ENCODE peak calls at places on chromosomes 1 and 21, in eight cellular contexts. B, C, L, P, N, R, G and H are unnamed samples.

GRCh38 chr1:199297901-199298300 is 659.1 kb downstream of the PTPRC start:
- DNase-seq in C (no peak), G (no peak), B (no peak), R (no peak), P (no peak), N (no peak), L (no peak), H (peak)

GRCh38 chr21:45078877-45079281 is 4.5 kb downstream of the ADARB1 start:
- DNase-seq in C (peak), P (no peak), N (no peak), G (no peak), R (no peak), L (no peak), B (no peak), H (peak)

GRCh38 chr1:230745071-230745470 is 2.1 kb upstream of the CAPN9 start:
- DNase-seq in P (no peak), G (no peak), C (no peak), N (no peak), B (no peak), L (no peak), R (no peak), H (no peak)

GRCh38 chr1:228833911-228834631 is 98.8 kb downstream of the RHOU start:
- DNase-seq in N (no peak), B (no peak), L (no peak), G (no peak), R (no peak), C (no peak), P (no peak), H (no peak)

GRCh38 chr1:27624467-27625233 is 10.3 kb downstream of the FGR start:
- DNase-seq in N (no peak), R (no peak), B (no peak), L (no peak), G (no peak), P (no peak), C (no peak), H (no peak)

GRCh38 chr1:22212400-22213233 is 69.7 kb upstream of the WNT4 start:
- DNase-seq in C (no peak), L (no peak), B (no peak), R (no peak), G (no peak), P (no peak), N (no peak), H (no peak)

GRCh38 chr21:42312626-42313104 is 2.5 kb downstream of the TFF3 start:
- DNase-seq in P (no peak), L (no peak), G (no peak), C (no peak), N (no peak), B (no peak), R (no peak), H (no peak)

GRCh38 chr1:41102653-41103052 is 81.1 kb upstream of the SLFNL1 start:
- DNase-seq in L (no peak), R (no peak), C (no peak), N (no peak), P (no peak), B (no peak), G (no peak), H (no peak)

GRCh38 chr1:210647406-210648333 is 319.0 kb downstream of the HHAT start:
- DNase-seq in C (peak), B (no peak), N (no peak), R (no peak), G (no peak), L (no peak), P (no peak), H (peak)

GRCh38 chr21:14526816-14527689 is 19.1 kb downstream of the SAMSN1 start:
- DNase-seq in P (no peak), B (no peak), N (peak), C (no peak), G (no peak), L (no peak), R (no peak), H (no peak)

GRCh38 chr1:92105546-92106081 is 25.5 kb downstream of the BTBD8 start:
- DNase-seq in N (no peak), B (no peak), G (no peak), P (no peak), L (no peak), C (no peak), R (no peak), H (no peak)

GRCh38 chr1:162279099-162279498 is 97.6 kb downstream of the SPATA46 start:
- DNase-seq in L (no peak), R (peak), N (no peak), G (no peak), C (no peak), B (no peak), P (no peak), H (no peak)

GRCh38 chr1:202255343-202255742 is 61.7 kb downstream of the LGR6 start:
- DNase-seq in N (no peak), C (no peak), L (no peak), P (no peak), B (no peak), R (no peak), G (no peak), H (no peak)

GRCh38 chr1:11736746-11737639 is 1.1 kb downstream of the AGTRAP start:
- DNase-seq in P (peak), R (no peak), L (no peak), N (no peak), C (peak), G (peak), B (peak), H (peak)

GRCh38 chr1:51789342-51789741 is 89.2 kb downstream of the NRDC start:
- DNase-seq in N (no peak), C (no peak), P (no peak), B (no peak), L (no peak), R (no peak), G (no peak), H (no peak)

GRCh38 chr1:176073524-176074157 is 133.4 kb downstream of the COP1 start:
- DNase-seq in G (peak), B (no peak), P (no peak), R (no peak), N (peak), L (peak), C (peak), H (peak)

GRCh38 chr1:906532-907420 is 16.9 kb upstream of the SAMD11 start:
- DNase-seq in P (no peak), C (peak), G (no peak), L (peak), R (no peak), B (peak), N (peak), H (peak)

GRCh38 chr1:12245733-12246132 is 15.9 kb downstream of the VPS13D start:
- DNase-seq in L (no peak), B (no peak), C (no peak), R (no peak), G (no peak), N (no peak), P (no peak), H (no peak)

GRCh38 chr1:62746086-62746808 is 37.7 kb upstream of the ATG4C start:
- DNase-seq in L (peak), C (peak), P (no peak), B (no peak), R (peak), G (peak), N (peak), H (no peak)

GRCh38 chr1:56389813-56390539 is 189.4 kb downstream of the PLPP3 start:
- DNase-seq in P (no peak), G (peak), B (no peak), N (no peak), R (no peak), L (peak), C (no peak), H (no peak)

GRCh38 chr1:165494949-165495810 is 48.6 kb upstream of the LRRC52 start:
- DNase-seq in C (no peak), B (no peak), R (no peak), N (no peak), G (no peak), L (no peak), P (no peak), H (no peak)

GRCh38 chr1:220769205-220769604 is 17.5 kb upstream of the MTARC1 start:
- DNase-seq in B (no peak), N (no peak), R (no peak), P (no peak), G (no peak), C (no peak), L (no peak), H (no peak)

GRCh38 chr1:66642992-66643391 is 109.0 kb downstream of the SGIP1 start:
- DNase-seq in R (no peak), G (no peak), C (no peak), B (no peak), N (no peak), L (no peak), P (no peak), H (no peak)

GRCh38 chr1:70057500-70057899 is 147.9 kb downstream of the LRRC40 start:
- DNase-seq in L (no peak), N (no peak), R (no peak), G (no peak), P (no peak), C (no peak), B (no peak), H (no peak)

GRCh38 chr1:207805841-207806421 is 54.1 kb downstream of the CD46 start:
- DNase-seq in P (peak), C (peak), L (peak), B (peak), G (no peak), R (no peak), N (no peak), H (peak)

GRCh38 chr1:215201301-215201700 is 118.8 kb downstream of the KCNK2 start:
- DNase-seq in B (no peak), N (no peak), R (no peak), P (no peak), C (no peak), G (no peak), L (no peak), H (no peak)

GRCh38 chr1:44296067-44296466 is 59.0 kb downstream of the ERI3 start:
- DNase-seq in C (no peak), P (no peak), N (no peak), L (no peak), R (no peak), G (no peak), B (no peak), H (no peak)

GRCh38 chr1:233738850-233739249 is 124.9 kb downstream of the KCNK1 start:
- DNase-seq in B (no peak), N (no peak), R (no peak), P (no peak), G (peak), L (no peak), C (no peak), H (no peak)

GRCh38 chr1:26291433-26291832 is 11.5 kb downstream of the SH3BGRL3 start:
- DNase-seq in G (no peak), C (no peak), N (no peak), P (no peak), B (no peak), L (no peak), R (no peak), H (no peak)

GRCh38 chr1:68087184-68087583 is 36.8 kb upstream of the DIRAS3 start:
- DNase-seq in R (no peak), G (no peak), P (no peak), L (no peak), N (no peak), C (peak), B (no peak), H (no peak)

GRCh38 chr1:177748080-177748801 is 221.6 kb downstream of the SEC16B start:
- DNase-seq in P (no peak), G (no peak), B (no peak), R (no peak), N (no peak), L (no peak), C (no peak), H (no peak)

GRCh38 chr1:116826818-116827606 is 72.8 kb downstream of the CD2 start:
- DNase-seq in B (no peak), C (peak), L (no peak), R (no peak), P (no peak), G (peak), N (peak), H (peak)

GRCh38 chr1:78223417-78224215 is 177.8 kb downstream of the GIPC2 start:
- DNase-seq in C (no peak), L (no peak), N (no peak), B (no peak), P (no peak), R (no peak), G (no peak), H (no peak)

GRCh38 chr1:226603030-226603960 is 54.7 kb downstream of the STUM start:
- DNase-seq in P (peak), B (no peak), C (no peak), N (no peak), L (peak), G (no peak), R (peak), H (no peak)

GRCh38 chr1:3625151-3625907 is 514 bp downstream of the TPRG1L start:
- DNase-seq in G (peak), N (no peak), P (peak), L (no peak), C (peak), R (no peak), B (peak), H (no peak)